ENCODE peak calls at places on chromosome 12, in four cellular contexts. U, H, R and W are unnamed samples.

GRCh38 chr12:124679533-124680371 is 112.3 kb upstream of the NCOR2 start:
- DNase-seq in U (no peak), H (no peak), R (no peak), W (no peak)

GRCh38 chr12:86312258-86312657 is 56.1 kb upstream of the MGAT4C start:
- DNase-seq in U (no peak), H (no peak), R (no peak), W (no peak)

GRCh38 chr12:48794870-48795269 is 6.0 kb upstream of the ADCY6 start:
- DNase-seq in U (no peak), H (no peak), R (no peak), W (no peak)

GRCh38 chr12:46661161-46661845 is 164.5 kb downstream of the SLC38A4 start:
- DNase-seq in U (peak), H (no peak), R (peak), W (no peak)

GRCh38 chr12:26843306-26843705 is 10.3 kb upstream of the ITPR2 start:
- DNase-seq in U (no peak), H (no peak), R (no peak), W (no peak)

GRCh38 chr12:119180380-119181040 is 1.8 kb downstream of the HSPB8 start:
- DNase-seq in U (no peak), H (no peak), R (peak), W (no peak)

GRCh38 chr12:15688202-15688736 is 100.9 kb downstream of the EPS8 start:
- DNase-seq in U (no peak), H (no peak), R (peak), W (no peak)

GRCh38 chr12:89833337-89834252 is 125.0 kb upstream of the ATP2B1 start:
- DNase-seq in U (no peak), H (no peak), R (no peak), W (no peak)

GRCh38 chr12:86264451-86265328 is 8.5 kb upstream of the MGAT4C start:
- DNase-seq in U (peak), H (no peak), R (no peak), W (no peak)

GRCh38 chr12:15496738-15497137 is 174.4 kb downstream of the PTPRO start:
- DNase-seq in U (no peak), H (no peak), R (no peak), W (no peak)

GRCh38 chr12:14845350-14845750 is 2.0 kb upstream of the ART4 start:
- DNase-seq in U (peak), H (no peak), R (peak), W (no peak)

GRCh38 chr12:131093971-131094830 is 140.5 kb downstream of the ADGRD1 start:
- DNase-seq in U (no peak), H (no peak), R (no peak), W (peak)

GRCh38 chr12:21118760-21119159 is 12.2 kb upstream of the SLCO1B1 start:
- DNase-seq in U (no peak), H (no peak), R (no peak), W (no peak)

GRCh38 chr12:93832126-93832525 is 155.0 kb downstream of the CRADD start:
- DNase-seq in U (no peak), H (no peak), R (no peak), W (no peak)

GRCh38 chr12:105403095-105403494 is 72.6 kb downstream of the C12orf75 start:
- DNase-seq in U (no peak), H (no peak), R (no peak), W (no peak)

GRCh38 chr12:3035171-3035570 is 42.0 kb upstream of the TSPAN9 start:
- DNase-seq in U (peak), H (no peak), R (peak), W (no peak)

GRCh38 chr12:6336859-6337744 is 4.8 kb downstream of the TNFRSF1A start:
- DNase-seq in U (no peak), H (peak), R (no peak), W (peak)

GRCh38 chr12:132827763-132828703 is 636 bp downstream of the GOLGA3 start:
- DNase-seq in U (peak), H (peak), R (peak), W (peak)

GRCh38 chr12:96989916-96990315 is 82.9 kb downstream of the NEDD1 start:
- DNase-seq in U (peak), H (no peak), R (peak), W (no peak)